ENCODE peak calls at places on chromosomes 3 and 15, in five cellular contexts. M is NCI-H2171; F is tibial artery; S is AG20443; U is activated CD4-positive, alpha-beta T cell treated with anti-CD3 and anti-CD28 coated beads, Interleukin-2, amount 50 U/mL, for 1 hour. I is an unnamed sample.

GRCh38 chr3:178583963-178584575 is 47.8 kb downstream of the KCNMB2 start:
- DNase-seq in F (no peak), U (no peak), M (no peak), S (no peak), I (no peak)

GRCh38 chr15:41554915-41555314 is 4.1 kb upstream of the TYRO3 start:
- DNase-seq in F (no peak), M (no peak), U (no peak), S (no peak), I (no peak)

GRCh38 chr15:76118767-76119166 is 59.0 kb downstream of the TMEM266 start:
- DNase-seq in M (no peak), S (no peak), F (no peak), U (no peak), I (no peak)

GRCh38 chr3:55692295-55692957 is 205.3 kb upstream of the WNT5A start:
- DNase-seq in M (no peak), S (no peak), F (no peak), U (no peak), I (no peak)

GRCh38 chr3:150349314-150350097 is 58.6 kb upstream of the TSC22D2 start:
- DNase-seq in M (no peak), F (peak), U (no peak), S (peak), I (no peak)

GRCh38 chr3:172367205-172368105 is 80.8 kb downstream of the GHSR start:
- DNase-seq in M (no peak), F (no peak), S (no peak), U (no peak), I (no peak)

GRCh38 chr15:96121066-96121465 is 209.4 kb upstream of the NR2F2 start:
- DNase-seq in M (no peak), U (no peak), F (no peak), S (no peak), I (no peak)

GRCh38 chr3:105958237-105959000 is 89.6 kb upstream of the CBLB start:
- DNase-seq in M (peak), S (no peak), F (no peak), U (no peak), I (no peak)

GRCh38 chr15:40087991-40088928 is 20.4 kb downstream of the BMF start:
- DNase-seq in F (peak), U (no peak), S (peak), M (no peak), I (no peak)

GRCh38 chr3:152376351-152377183 is 107.8 kb downstream of the MBNL1 start:
- DNase-seq in F (peak), U (no peak), M (no peak), S (no peak), I (no peak)

GRCh38 chr15:60396964-60397771 is 618 bp downstream of the ANXA2 start:
- DNase-seq in U (peak), S (peak), F (peak), M (peak), I (peak)

GRCh38 chr3:185313693-185314246 is 49.2 kb upstream of the MAP3K13 start:
- DNase-seq in S (no peak), M (no peak), U (no peak), F (no peak), I (no peak)

GRCh38 chr15:56187665-56188064 is 56.0 kb downstream of the RFX7 start:
- DNase-seq in M (no peak), F (no peak), S (no peak), U (no peak), I (no peak)

GRCh38 chr3:127424766-127425504 is 137.1 kb upstream of the PRR20G start:
- DNase-seq in U (no peak), F (peak), M (no peak), S (no peak), I (no peak)

GRCh38 chr3:18300916-18301315 is 124.2 kb downstream of the SATB1 start:
- DNase-seq in S (no peak), F (no peak), M (no peak), U (no peak), I (no peak)

GRCh38 chr3:179179979-179180758 is 32.0 kb downstream of the PIK3CA start:
- DNase-seq in S (peak), U (no peak), F (no peak), M (no peak), I (no peak)

GRCh38 chr3:194167480-194167862 is 31.5 kb downstream of the HES1 start:
- DNase-seq in M (no peak), F (no peak), S (no peak), U (no peak), I (no peak)

GRCh38 chr3:178950676-178951075 is 120.9 kb downstream of the ZMAT3 start:
- DNase-seq in S (no peak), F (no peak), M (no peak), U (no peak), I (no peak)

GRCh38 chr3:120094776-120095225 is 554 bp upstream of the GSK3B start:
- DNase-seq in U (peak), M (peak), F (peak), S (peak), I (peak)

GRCh38 chr15:76338555-76339301 is 2.2 kb downstream of the ISL2 start:
- DNase-seq in S (no peak), M (no peak), U (no peak), F (no peak), I (no peak)

GRCh38 chr15:25180606-25181289 is 226.0 kb downstream of the SNRPN start:
- DNase-seq in S (no peak), M (no peak), U (no peak), F (peak), I (no peak)

GRCh38 chr15:98241032-98241554 is 280.6 kb downstream of the ARRDC4 start:
- DNase-seq in U (no peak), S (no peak), F (no peak), M (no peak), I (no peak)

GRCh38 chr3:188776447-188776846 is 395.3 kb upstream of the TPRG1 start:
- DNase-seq in M (no peak), U (no peak), F (no peak), S (peak), I (no peak)

GRCh38 chr3:162641869-162642350 is 1145.3 kb downstream of the OTOL1 start:
- DNase-seq in U (no peak), F (no peak), M (no peak), S (no peak), I (no peak)

GRCh38 chr3:171306631-171307030 is 153.6 kb downstream of the TNIK start:
- DNase-seq in M (no peak), S (peak), F (peak), U (no peak), I (no peak)

GRCh38 chr3:32817195-32817560 is 619 bp upstream of the TRIM71 start:
- DNase-seq in S (peak), M (no peak), F (no peak), U (no peak), I (no peak)

GRCh38 chr15:69951511-69952209 is 146.1 kb downstream of the TLE3 start:
- DNase-seq in M (no peak), U (no peak), F (no peak), S (no peak), I (no peak)

GRCh38 chr3:4757056-4757948 is 221.9 kb upstream of the BHLHE40 start:
- DNase-seq in U (no peak), S (no peak), F (no peak), M (no peak), I (no peak)

GRCh38 chr3:178762382-178762781 is 226.1 kb downstream of the KCNMB2 start:
- DNase-seq in M (no peak), U (no peak), F (no peak), S (no peak), I (no peak)

GRCh38 chr15:69060041-69060481 is 45.6 kb downstream of the NOX5 start:
- DNase-seq in S (no peak), U (no peak), M (no peak), F (no peak), I (no peak)

GRCh38 chr3:32283304-32283703 is 44.8 kb downstream of the CMTM8 start:
- DNase-seq in M (no peak), U (no peak), S (no peak), F (no peak), I (no peak)

GRCh38 chr3:156691920-156692319 is 17.5 kb downstream of the TIPARP start:
- DNase-seq in F (no peak), U (no peak), M (no peak), S (peak), I (no peak)

GRCh38 chr3:147412917-147413711 is 3.9 kb downstream of the ZIC1 start:
- DNase-seq in S (no peak), M (no peak), F (no peak), U (no peak), I (no peak)

GRCh38 chr3:119937229-119937628 is 155.3 kb downstream of the NR1I2 start:
- DNase-seq in S (no peak), M (no peak), U (peak), F (no peak), I (no peak)

GRCh38 chr3:33063651-33064051 is 33.3 kb downstream of the GLB1 start:
- DNase-seq in F (no peak), U (peak), M (no peak), S (peak), I (no peak)

GRCh38 chr3:102087236-102087635 is 237.9 kb downstream of the NFKBIZ start:
- DNase-seq in S (no peak), M (no peak), U (no peak), F (no peak), I (no peak)

GRCh38 chr15:67189326-67190051 is 65.0 kb downstream of the AAGAB start:
- DNase-seq in F (peak), M (no peak), S (peak), U (no peak), I (no peak)

GRCh38 chr15:63044645-63045437 is 2.3 kb downstream of the TPM1 start:
- DNase-seq in M (no peak), U (no peak), F (peak), S (no peak), I (no peak)

GRCh38 chr15:99108993-99109392 is 4.1 kb downstream of the SYNM start:
- DNase-seq in S (no peak), U (no peak), M (no peak), F (no peak), I (no peak)